ENCODE peak calls at places on chromosomes 11 and 22, in eight cellular contexts. One of them, this sample, is unnamed.

GRCh38 chr22:49324527-49325491 is 502.9 kb downstream of the BRD1 start:
- DNase-seq in endodermal cell: peak; percentile 25
- DNase-seq in stimulated activated CD8-positive, alpha-beta memory T cell treated with anti-CD3 and anti-CD28 coated beads, Interleukin-4, amount 100 ng/mL, for 1 hour: no peak
- DNase-seq in H4: no peak
- DNase-seq in CD4-positive, CD25-positive, alpha-beta regulatory T cell: no peak
- DNase-seq in esophagus muscularis mucosa: peak; percentile 87
- DNase-seq in T-cell: no peak
- DNase-seq in NT2/D1: no peak
- DNase-seq in this sample: peak; percentile 89

GRCh38 chr11:20612416-20612815 is 13.0 kb downstream of the SLC6A5 start:
- DNase-seq in endodermal cell: no peak
- DNase-seq in stimulated activated CD8-positive, alpha-beta memory T cell treated with anti-CD3 and anti-CD28 coated beads, Interleukin-4, amount 100 ng/mL, for 1 hour: no peak
- DNase-seq in H4: no peak
- DNase-seq in CD4-positive, CD25-positive, alpha-beta regulatory T cell: no peak
- DNase-seq in esophagus muscularis mucosa: no peak
- DNase-seq in T-cell: no peak
- DNase-seq in NT2/D1: no peak
- DNase-seq in this sample: no peak

GRCh38 chr22:48315415-48316244 is 1512.0 kb downstream of the BRD1 start:
- DNase-seq in endodermal cell: peak; percentile 38
- DNase-seq in stimulated activated CD8-positive, alpha-beta memory T cell treated with anti-CD3 and anti-CD28 coated beads, Interleukin-4, amount 100 ng/mL, for 1 hour: no peak
- DNase-seq in H4: no peak
- DNase-seq in CD4-positive, CD25-positive, alpha-beta regulatory T cell: no peak
- DNase-seq in esophagus muscularis mucosa: no peak
- DNase-seq in T-cell: no peak
- DNase-seq in NT2/D1: no peak
- DNase-seq in this sample: no peak

GRCh38 chr22:48481748-48482147 is 1345.9 kb downstream of the BRD1 start:
- DNase-seq in endodermal cell: no peak
- DNase-seq in stimulated activated CD8-positive, alpha-beta memory T cell treated with anti-CD3 and anti-CD28 coated beads, Interleukin-4, amount 100 ng/mL, for 1 hour: no peak
- DNase-seq in H4: no peak
- DNase-seq in CD4-positive, CD25-positive, alpha-beta regulatory T cell: no peak
- DNase-seq in esophagus muscularis mucosa: no peak
- DNase-seq in T-cell: no peak
- DNase-seq in NT2/D1: no peak
- DNase-seq in this sample: no peak

GRCh38 chr11:12229450-12230229 is 119.2 kb downstream of the MICAL2 start:
- DNase-seq in endodermal cell: no peak
- DNase-seq in stimulated activated CD8-positive, alpha-beta memory T cell treated with anti-CD3 and anti-CD28 coated beads, Interleukin-4, amount 100 ng/mL, for 1 hour: no peak
- DNase-seq in H4: no peak
- DNase-seq in CD4-positive, CD25-positive, alpha-beta regulatory T cell: no peak
- DNase-seq in esophagus muscularis mucosa: no peak
- DNase-seq in T-cell: no peak
- DNase-seq in NT2/D1: no peak
- DNase-seq in this sample: no peak

GRCh38 chr11:123129920-123130319 is 65.1 kb downstream of the CLMP start:
- DNase-seq in endodermal cell: no peak
- DNase-seq in stimulated activated CD8-positive, alpha-beta memory T cell treated with anti-CD3 and anti-CD28 coated beads, Interleukin-4, amount 100 ng/mL, for 1 hour: no peak
- DNase-seq in H4: peak; percentile 22
- DNase-seq in CD4-positive, CD25-positive, alpha-beta regulatory T cell: no peak
- DNase-seq in esophagus muscularis mucosa: no peak
- DNase-seq in T-cell: no peak
- DNase-seq in NT2/D1: no peak
- DNase-seq in this sample: no peak

GRCh38 chr11:65204646-65205601 is 23.2 kb downstream of the CAPN1 start:
- DNase-seq in endodermal cell: peak; percentile 96
- DNase-seq in stimulated activated CD8-positive, alpha-beta memory T cell treated with anti-CD3 and anti-CD28 coated beads, Interleukin-4, amount 100 ng/mL, for 1 hour: no peak
- DNase-seq in H4: no peak
- DNase-seq in CD4-positive, CD25-positive, alpha-beta regulatory T cell: peak; percentile 40
- DNase-seq in esophagus muscularis mucosa: no peak
- DNase-seq in T-cell: no peak
- DNase-seq in NT2/D1: peak; percentile 96
- DNase-seq in this sample: no peak

GRCh38 chr11:60130496-60130895 is 42.0 kb downstream of the MS4A2 start:
- DNase-seq in endodermal cell: peak; percentile 72
- DNase-seq in stimulated activated CD8-positive, alpha-beta memory T cell treated with anti-CD3 and anti-CD28 coated beads, Interleukin-4, amount 100 ng/mL, for 1 hour: no peak
- DNase-seq in H4: no peak
- DNase-seq in CD4-positive, CD25-positive, alpha-beta regulatory T cell: no peak
- DNase-seq in esophagus muscularis mucosa: no peak
- DNase-seq in T-cell: no peak
- DNase-seq in NT2/D1: peak; percentile 55
- DNase-seq in this sample: no peak

GRCh38 chr22:23700706-23701105 is 9.9 kb downstream of the RGL4 start:
- DNase-seq in endodermal cell: no peak
- DNase-seq in stimulated activated CD8-positive, alpha-beta memory T cell treated with anti-CD3 and anti-CD28 coated beads, Interleukin-4, amount 100 ng/mL, for 1 hour: no peak
- DNase-seq in H4: no peak
- DNase-seq in CD4-positive, CD25-positive, alpha-beta regulatory T cell: no peak
- DNase-seq in esophagus muscularis mucosa: no peak
- DNase-seq in T-cell: no peak
- DNase-seq in NT2/D1: no peak
- DNase-seq in this sample: no peak

GRCh38 chr22:45485271-45485670 is 17.4 kb upstream of the FBLN1 start:
- DNase-seq in endodermal cell: no peak
- DNase-seq in stimulated activated CD8-positive, alpha-beta memory T cell treated with anti-CD3 and anti-CD28 coated beads, Interleukin-4, amount 100 ng/mL, for 1 hour: no peak
- DNase-seq in H4: no peak
- DNase-seq in CD4-positive, CD25-positive, alpha-beta regulatory T cell: no peak
- DNase-seq in esophagus muscularis mucosa: no peak
- DNase-seq in T-cell: no peak
- DNase-seq in NT2/D1: no peak
- DNase-seq in this sample: no peak

GRCh38 chr22:42313804-42314581 is 43.5 kb upstream of the TCF20 start:
- DNase-seq in endodermal cell: peak; percentile 96
- DNase-seq in stimulated activated CD8-positive, alpha-beta memory T cell treated with anti-CD3 and anti-CD28 coated beads, Interleukin-4, amount 100 ng/mL, for 1 hour: no peak
- DNase-seq in H4: peak; percentile 91
- DNase-seq in CD4-positive, CD25-positive, alpha-beta regulatory T cell: peak; percentile 59
- DNase-seq in esophagus muscularis mucosa: no peak
- DNase-seq in T-cell: peak; percentile 35
- DNase-seq in NT2/D1: peak; percentile 67
- DNase-seq in this sample: no peak

GRCh38 chr11:47258317-47258902 is 614 bp downstream of the NR1H3 start:
- DNase-seq in endodermal cell: no peak
- DNase-seq in stimulated activated CD8-positive, alpha-beta memory T cell treated with anti-CD3 and anti-CD28 coated beads, Interleukin-4, amount 100 ng/mL, for 1 hour: no peak
- DNase-seq in H4: no peak
- DNase-seq in CD4-positive, CD25-positive, alpha-beta regulatory T cell: no peak
- DNase-seq in esophagus muscularis mucosa: no peak
- DNase-seq in T-cell: no peak
- DNase-seq in NT2/D1: no peak
- DNase-seq in this sample: no peak

GRCh38 chr22:39349506-39349966 is 255 bp upstream of the SYNGR1 start:
- DNase-seq in endodermal cell: peak; percentile 79
- DNase-seq in stimulated activated CD8-positive, alpha-beta memory T cell treated with anti-CD3 and anti-CD28 coated beads, Interleukin-4, amount 100 ng/mL, for 1 hour: no peak
- DNase-seq in H4: no peak
- DNase-seq in CD4-positive, CD25-positive, alpha-beta regulatory T cell: no peak
- DNase-seq in esophagus muscularis mucosa: no peak
- DNase-seq in T-cell: peak; percentile 9
- DNase-seq in NT2/D1: no peak
- DNase-seq in this sample: no peak

GRCh38 chr22:41021655-41022454 is 70.5 kb upstream of the EP300 start:
- DNase-seq in endodermal cell: peak; percentile 87
- DNase-seq in stimulated activated CD8-positive, alpha-beta memory T cell treated with anti-CD3 and anti-CD28 coated beads, Interleukin-4, amount 100 ng/mL, for 1 hour: no peak
- DNase-seq in H4: peak; percentile 18
- DNase-seq in CD4-positive, CD25-positive, alpha-beta regulatory T cell: peak; percentile 55
- DNase-seq in esophagus muscularis mucosa: no peak
- DNase-seq in T-cell: peak; percentile 8
- DNase-seq in NT2/D1: no peak
- DNase-seq in this sample: no peak

GRCh38 chr11:19087658-19088057 is 27.1 kb upstream of the MRGPRX2 start:
- DNase-seq in endodermal cell: peak; percentile 24
- DNase-seq in stimulated activated CD8-positive, alpha-beta memory T cell treated with anti-CD3 and anti-CD28 coated beads, Interleukin-4, amount 100 ng/mL, for 1 hour: no peak
- DNase-seq in H4: peak; percentile 61
- DNase-seq in CD4-positive, CD25-positive, alpha-beta regulatory T cell: no peak
- DNase-seq in esophagus muscularis mucosa: no peak
- DNase-seq in T-cell: no peak
- DNase-seq in NT2/D1: no peak
- DNase-seq in this sample: no peak

GRCh38 chr11:75431533-75432525 is 1.2 kb downstream of the KLHL35 start:
- DNase-seq in endodermal cell: peak; percentile 80
- DNase-seq in stimulated activated CD8-positive, alpha-beta memory T cell treated with anti-CD3 and anti-CD28 coated beads, Interleukin-4, amount 100 ng/mL, for 1 hour: no peak
- DNase-seq in H4: no peak
- DNase-seq in CD4-positive, CD25-positive, alpha-beta regulatory T cell: no peak
- DNase-seq in esophagus muscularis mucosa: no peak
- DNase-seq in T-cell: no peak
- DNase-seq in NT2/D1: no peak
- DNase-seq in this sample: no peak

GRCh38 chr11:83287631-83288030 is 1.5 kb upstream of the CCDC90B start:
- DNase-seq in endodermal cell: no peak
- DNase-seq in stimulated activated CD8-positive, alpha-beta memory T cell treated with anti-CD3 and anti-CD28 coated beads, Interleukin-4, amount 100 ng/mL, for 1 hour: no peak
- DNase-seq in H4: no peak
- DNase-seq in CD4-positive, CD25-positive, alpha-beta regulatory T cell: no peak
- DNase-seq in esophagus muscularis mucosa: no peak
- DNase-seq in T-cell: no peak
- DNase-seq in NT2/D1: no peak
- DNase-seq in this sample: no peak

GRCh38 chr11:87037450-87038234 is at the start of gene TMEM135:
- DNase-seq in endodermal cell: peak; percentile 99
- DNase-seq in stimulated activated CD8-positive, alpha-beta memory T cell treated with anti-CD3 and anti-CD28 coated beads, Interleukin-4, amount 100 ng/mL, for 1 hour: peak; percentile 80
- DNase-seq in H4: peak; percentile 92
- DNase-seq in CD4-positive, CD25-positive, alpha-beta regulatory T cell: peak; percentile 88
- DNase-seq in esophagus muscularis mucosa: peak; percentile 95
- DNase-seq in T-cell: peak; percentile 88
- DNase-seq in NT2/D1: peak; percentile 96
- DNase-seq in this sample: peak; percentile 96

GRCh38 chr11:50192743-50193142 is 160.1 kb downstream of the OR4C45 start:
- DNase-seq in endodermal cell: no peak
- DNase-seq in stimulated activated CD8-positive, alpha-beta memory T cell treated with anti-CD3 and anti-CD28 coated beads, Interleukin-4, amount 100 ng/mL, for 1 hour: no peak
- DNase-seq in H4: no peak
- DNase-seq in CD4-positive, CD25-positive, alpha-beta regulatory T cell: no peak
- DNase-seq in esophagus muscularis mucosa: no peak
- DNase-seq in T-cell: no peak
- DNase-seq in NT2/D1: no peak
- DNase-seq in this sample: no peak

GRCh38 chr22:39318507-39319283 is 728 bp downstream of the RPL3 start:
- DNase-seq in endodermal cell: no peak
- DNase-seq in stimulated activated CD8-positive, alpha-beta memory T cell treated with anti-CD3 and anti-CD28 coated beads, Interleukin-4, amount 100 ng/mL, for 1 hour: no peak
- DNase-seq in H4: no peak
- DNase-seq in CD4-positive, CD25-positive, alpha-beta regulatory T cell: no peak
- DNase-seq in esophagus muscularis mucosa: no peak
- DNase-seq in T-cell: peak; percentile 29
- DNase-seq in NT2/D1: no peak
- DNase-seq in this sample: peak; percentile 88

GRCh38 chr22:24563246-24563645 is 7.4 kb downstream of the SNRPD3 start:
- DNase-seq in endodermal cell: no peak
- DNase-seq in stimulated activated CD8-positive, alpha-beta memory T cell treated with anti-CD3 and anti-CD28 coated beads, Interleukin-4, amount 100 ng/mL, for 1 hour: no peak
- DNase-seq in H4: no peak
- DNase-seq in CD4-positive, CD25-positive, alpha-beta regulatory T cell: no peak
- DNase-seq in esophagus muscularis mucosa: no peak
- DNase-seq in T-cell: no peak
- DNase-seq in NT2/D1: no peak
- DNase-seq in this sample: no peak

GRCh38 chr11:14645985-14646900 is 2.6 kb downstream of the PDE3B start:
- DNase-seq in endodermal cell: no peak
- DNase-seq in stimulated activated CD8-positive, alpha-beta memory T cell treated with anti-CD3 and anti-CD28 coated beads, Interleukin-4, amount 100 ng/mL, for 1 hour: no peak
- DNase-seq in H4: no peak
- DNase-seq in CD4-positive, CD25-positive, alpha-beta regulatory T cell: no peak
- DNase-seq in esophagus muscularis mucosa: no peak
- DNase-seq in T-cell: no peak
- DNase-seq in NT2/D1: no peak
- DNase-seq in this sample: no peak

GRCh38 chr11:1823376-1824220 is 11.2 kb upstream of the SYT8 start:
- DNase-seq in endodermal cell: no peak
- DNase-seq in stimulated activated CD8-positive, alpha-beta memory T cell treated with anti-CD3 and anti-CD28 coated beads, Interleukin-4, amount 100 ng/mL, for 1 hour: no peak
- DNase-seq in H4: no peak
- DNase-seq in CD4-positive, CD25-positive, alpha-beta regulatory T cell: no peak
- DNase-seq in esophagus muscularis mucosa: no peak
- DNase-seq in T-cell: no peak
- DNase-seq in NT2/D1: no peak
- DNase-seq in this sample: no peak

GRCh38 chr22:42924436-42924835 is 67.4 kb upstream of the ARFGAP3 start:
- DNase-seq in endodermal cell: no peak
- DNase-seq in stimulated activated CD8-positive, alpha-beta memory T cell treated with anti-CD3 and anti-CD28 coated beads, Interleukin-4, amount 100 ng/mL, for 1 hour: no peak
- DNase-seq in H4: no peak
- DNase-seq in CD4-positive, CD25-positive, alpha-beta regulatory T cell: no peak
- DNase-seq in esophagus muscularis mucosa: no peak
- DNase-seq in T-cell: no peak
- DNase-seq in NT2/D1: no peak
- DNase-seq in this sample: no peak

GRCh38 chr11:16252373-16252772 is 104.0 kb downstream of the SOX6 start:
- DNase-seq in endodermal cell: peak; percentile 58
- DNase-seq in stimulated activated CD8-positive, alpha-beta memory T cell treated with anti-CD3 and anti-CD28 coated beads, Interleukin-4, amount 100 ng/mL, for 1 hour: no peak
- DNase-seq in H4: peak; percentile 5
- DNase-seq in CD4-positive, CD25-positive, alpha-beta regulatory T cell: no peak
- DNase-seq in esophagus muscularis mucosa: no peak
- DNase-seq in T-cell: no peak
- DNase-seq in NT2/D1: no peak
- DNase-seq in this sample: no peak

GRCh38 chr11:65912840-65913239 is 6.0 kb downstream of the C11orf68 start:
- DNase-seq in endodermal cell: peak; percentile 34
- DNase-seq in stimulated activated CD8-positive, alpha-beta memory T cell treated with anti-CD3 and anti-CD28 coated beads, Interleukin-4, amount 100 ng/mL, for 1 hour: no peak
- DNase-seq in H4: no peak
- DNase-seq in CD4-positive, CD25-positive, alpha-beta regulatory T cell: no peak
- DNase-seq in esophagus muscularis mucosa: no peak
- DNase-seq in T-cell: no peak
- DNase-seq in NT2/D1: no peak
- DNase-seq in this sample: no peak

GRCh38 chr11:808427-809286 is 1.1 kb upstream of the RPLP2 start:
- DNase-seq in endodermal cell: peak; percentile 66
- DNase-seq in stimulated activated CD8-positive, alpha-beta memory T cell treated with anti-CD3 and anti-CD28 coated beads, Interleukin-4, amount 100 ng/mL, for 1 hour: no peak
- DNase-seq in H4: no peak
- DNase-seq in CD4-positive, CD25-positive, alpha-beta regulatory T cell: no peak
- DNase-seq in esophagus muscularis mucosa: no peak
- DNase-seq in T-cell: no peak
- DNase-seq in NT2/D1: no peak
- DNase-seq in this sample: peak; percentile 95

GRCh38 chr22:31229402-31230140 is 17.5 kb downstream of the LIMK2 start:
- DNase-seq in endodermal cell: no peak
- DNase-seq in stimulated activated CD8-positive, alpha-beta memory T cell treated with anti-CD3 and anti-CD28 coated beads, Interleukin-4, amount 100 ng/mL, for 1 hour: no peak
- DNase-seq in H4: peak; percentile 47
- DNase-seq in CD4-positive, CD25-positive, alpha-beta regulatory T cell: no peak
- DNase-seq in esophagus muscularis mucosa: no peak
- DNase-seq in T-cell: no peak
- DNase-seq in NT2/D1: no peak
- DNase-seq in this sample: no peak

GRCh38 chr22:50082961-50083461 is 2.2 kb downstream of the MLC1 start:
- DNase-seq in endodermal cell: no peak
- DNase-seq in stimulated activated CD8-positive, alpha-beta memory T cell treated with anti-CD3 and anti-CD28 coated beads, Interleukin-4, amount 100 ng/mL, for 1 hour: no peak
- DNase-seq in H4: no peak
- DNase-seq in CD4-positive, CD25-positive, alpha-beta regulatory T cell: no peak
- DNase-seq in esophagus muscularis mucosa: no peak
- DNase-seq in T-cell: no peak
- DNase-seq in NT2/D1: no peak
- DNase-seq in this sample: no peak

GRCh38 chr11:70580036-70580805 is 181.9 kb downstream of the CTTN start:
- DNase-seq in endodermal cell: peak; percentile 75
- DNase-seq in stimulated activated CD8-positive, alpha-beta memory T cell treated with anti-CD3 and anti-CD28 coated beads, Interleukin-4, amount 100 ng/mL, for 1 hour: no peak
- DNase-seq in H4: no peak
- DNase-seq in CD4-positive, CD25-positive, alpha-beta regulatory T cell: no peak
- DNase-seq in esophagus muscularis mucosa: no peak
- DNase-seq in T-cell: no peak
- DNase-seq in NT2/D1: no peak
- DNase-seq in this sample: no peak

GRCh38 chr11:128904872-128905344 is 13.8 kb downstream of the KCNJ5 start:
- DNase-seq in endodermal cell: peak; percentile 81
- DNase-seq in stimulated activated CD8-positive, alpha-beta memory T cell treated with anti-CD3 and anti-CD28 coated beads, Interleukin-4, amount 100 ng/mL, for 1 hour: no peak
- DNase-seq in H4: peak; percentile 42
- DNase-seq in CD4-positive, CD25-positive, alpha-beta regulatory T cell: no peak
- DNase-seq in esophagus muscularis mucosa: no peak
- DNase-seq in T-cell: no peak
- DNase-seq in NT2/D1: no peak
- DNase-seq in this sample: no peak

GRCh38 chr11:47572715-47573255 is 6.0 kb downstream of the KBTBD4 start:
- DNase-seq in endodermal cell: no peak
- DNase-seq in stimulated activated CD8-positive, alpha-beta memory T cell treated with anti-CD3 and anti-CD28 coated beads, Interleukin-4, amount 100 ng/mL, for 1 hour: no peak
- DNase-seq in H4: no peak
- DNase-seq in CD4-positive, CD25-positive, alpha-beta regulatory T cell: no peak
- DNase-seq in esophagus muscularis mucosa: no peak
- DNase-seq in T-cell: no peak
- DNase-seq in NT2/D1: no peak
- DNase-seq in this sample: no peak

GRCh38 chr22:30262917-30263741 is 3.5 kb downstream of the OSM start:
- DNase-seq in endodermal cell: peak; percentile 95
- DNase-seq in stimulated activated CD8-positive, alpha-beta memory T cell treated with anti-CD3 and anti-CD28 coated beads, Interleukin-4, amount 100 ng/mL, for 1 hour: peak; percentile 68
- DNase-seq in H4: no peak
- DNase-seq in CD4-positive, CD25-positive, alpha-beta regulatory T cell: peak; percentile 71
- DNase-seq in esophagus muscularis mucosa: no peak
- DNase-seq in T-cell: peak; percentile 54
- DNase-seq in NT2/D1: peak; percentile 59
- DNase-seq in this sample: no peak

GRCh38 chr11:7665473-7666291 is 7.6 kb downstream of the CYB5R2 start:
- DNase-seq in endodermal cell: peak; percentile 93
- DNase-seq in stimulated activated CD8-positive, alpha-beta memory T cell treated with anti-CD3 and anti-CD28 coated beads, Interleukin-4, amount 100 ng/mL, for 1 hour: peak; percentile 59
- DNase-seq in H4: peak; percentile 81
- DNase-seq in CD4-positive, CD25-positive, alpha-beta regulatory T cell: peak; percentile 61
- DNase-seq in esophagus muscularis mucosa: no peak
- DNase-seq in T-cell: peak; percentile 28
- DNase-seq in NT2/D1: no peak
- DNase-seq in this sample: no peak

This sample was measured in vagina.